ENCODE peak calls at places on chromosomes 3 and 15, in five cellular contexts. E, V, S, H and G are unnamed samples.

GRCh38 chr3:191963182-191963581 is 502.2 kb downstream of the PYDC2 start:
- DNase-seq in E (no peak), V (peak; percentile 71), S (no peak), H (no peak), G (no peak)

GRCh38 chr3:149596136-149596770 is 61.6 kb downstream of the WWTR1 start:
- DNase-seq in E (no peak), V (peak; percentile 85), S (no peak), H (no peak), G (no peak)

GRCh38 chr15:88834211-88834812 is 31.1 kb downstream of the ACAN start:
- DNase-seq in E (no peak), V (peak; percentile 12), S (no peak), H (peak; percentile 30), G (peak; percentile 70)

GRCh38 chr3:37725842-37726241 is 135.8 kb upstream of the CTDSPL start:
- DNase-seq in E (no peak), V (no peak), S (no peak), H (no peak), G (no peak)

GRCh38 chr3:3801510-3801841 is 2.2 kb downstream of the LRRN1 start:
- DNase-seq in E (no peak), V (no peak), S (no peak), H (no peak), G (no peak)

GRCh38 chr15:89972085-89972484 is 29.0 kb upstream of the ZNF710 start:
- DNase-seq in E (no peak), V (no peak), S (no peak), H (no peak), G (no peak)

GRCh38 chr3:42590989-42591756 is 513 bp downstream of the SS18L2 start:
- DNase-seq in E (peak; percentile 70), V (peak; percentile 15), S (no peak), H (no peak), G (no peak)

GRCh38 chr15:78103406-78104118 is 11.2 kb downstream of the SH2D7 start:
- DNase-seq in E (peak; percentile 58), V (no peak), S (peak; percentile 23), H (no peak), G (no peak)

GRCh38 chr3:48088056-48088748 is 72.0 kb upstream of the MAP4 start:
- DNase-seq in E (peak; percentile 75), V (peak; percentile 35), S (no peak), H (no peak), G (no peak)

GRCh38 chr3:119240101-119240581 is 537 bp downstream of the B4GALT4 start:
- DNase-seq in E (peak; percentile 69), V (peak; percentile 23), S (no peak), H (peak; percentile 20), G (no peak)

GRCh38 chr3:141243295-141243707 is 11.7 kb downstream of the PXYLP1 start:
- DNase-seq in E (no peak), V (no peak), S (peak; percentile 68), H (no peak), G (no peak)

GRCh38 chr3:64686446-64686908 is 1.3 kb downstream of the ADAMTS9 start:
- DNase-seq in E (no peak), V (peak; percentile 48), S (no peak), H (peak; percentile 35), G (no peak)

GRCh38 chr3:19013879-19014278 is 134.4 kb upstream of the KCNH8 start:
- DNase-seq in E (no peak), V (no peak), S (no peak), H (no peak), G (no peak)

GRCh38 chr3:154851644-154852043 is 228.5 kb upstream of the MME start:
- DNase-seq in E (no peak), V (no peak), S (no peak), H (no peak), G (no peak)

GRCh38 chr15:69104050-69104750 is 56.2 kb upstream of the GLCE start:
- DNase-seq in E (no peak), V (no peak), S (no peak), H (no peak), G (no peak)

GRCh38 chr15:101024111-101024695 is 105.0 kb downstream of the LRRK1 start:
- DNase-seq in E (peak; percentile 78), V (no peak), S (no peak), H (no peak), G (peak; percentile 59)

GRCh38 chr3:8458235-8458634 is 43.4 kb upstream of the LMCD1 start:
- DNase-seq in E (no peak), V (no peak), S (no peak), H (peak; percentile 21), G (no peak)

GRCh38 chr15:81723758-81724157 is 322.1 kb downstream of the MEX3B start:
- DNase-seq in E (no peak), V (no peak), S (no peak), H (no peak), G (no peak)

GRCh38 chr3:27714692-27715453 is 7.2 kb downstream of the EOMES start:
- DNase-seq in E (no peak), V (no peak), S (no peak), H (peak; percentile 36), G (no peak)

GRCh38 chr3:124962403-124962940 is 27.9 kb upstream of the MUC13 start:
- DNase-seq in E (no peak), V (peak; percentile 34), S (no peak), H (no peak), G (no peak)

GRCh38 chr15:78407889-78408640 is 30.0 kb upstream of the IREB2 start:
- DNase-seq in E (no peak), V (no peak), S (no peak), H (no peak), G (no peak)

GRCh38 chr15:48644827-48645557 is 517 bp downstream of the FBN1 start:
- DNase-seq in E (peak; percentile 69), V (peak; percentile 79), S (no peak), H (peak; percentile 70), G (peak; percentile 62)

GRCh38 chr3:46947545-46947899 is 29.0 kb downstream of the CCDC12 start:
- DNase-seq in E (no peak), V (no peak), S (no peak), H (no peak), G (no peak)